ENCODE peak calls at places on chromosomes 13 and 19, in four cellular contexts. One of them, this sample, is unnamed.

GRCh38 chr19:12346896-12347295 is 13.5 kb upstream of the ZNF563 start:
- DNase-seq in heart right ventricle: no peak
- DNase-seq in astrocyte: no peak
- DNase-seq in lung: no peak
- DNase-seq in this sample: no peak

GRCh38 chr13:32164622-32165268 is 133.2 kb downstream of the FRY start:
- DNase-seq in astrocyte: peak; percentile 48
- DNase-seq in lung: peak; percentile 36
- DNase-seq in heart right ventricle: no peak
- DNase-seq in this sample: no peak

GRCh38 chr19:46192990-46193650 is 36.4 kb upstream of the IGFL1 start:
- DNase-seq in astrocyte: peak; percentile 53
- DNase-seq in heart right ventricle: no peak
- DNase-seq in lung: no peak
- DNase-seq in this sample: no peak

GRCh38 chr13:83414393-83414792 is 467.9 kb downstream of the SLITRK1 start:
- DNase-seq in lung: no peak
- DNase-seq in heart right ventricle: no peak
- DNase-seq in astrocyte: no peak
- DNase-seq in this sample: no peak

GRCh38 chr13:70905035-70905434 is 796.8 kb upstream of the KLHL1 start:
- DNase-seq in astrocyte: no peak
- DNase-seq in lung: no peak
- DNase-seq in heart right ventricle: no peak
- DNase-seq in this sample: no peak

GRCh38 chr19:12788682-12789097 is 2.6 kb upstream of the JUNB start:
- DNase-seq in astrocyte: no peak
- DNase-seq in lung: peak; percentile 74
- DNase-seq in heart right ventricle: peak; percentile 84
- DNase-seq in this sample: peak; percentile 66

GRCh38 chr13:46134961-46135522 is 30.2 kb upstream of the CPB2 start:
- DNase-seq in lung: no peak
- DNase-seq in astrocyte: peak; percentile 18
- DNase-seq in heart right ventricle: no peak
- DNase-seq in this sample: no peak

GRCh38 chr13:78045916-78046315 is 127.3 kb upstream of the EDNRB start:
- DNase-seq in heart right ventricle: no peak
- DNase-seq in lung: no peak
- DNase-seq in astrocyte: no peak
- DNase-seq in this sample: no peak

GRCh38 chr13:43303040-43303729 is 279.8 kb downstream of the DNAJC15 start:
- DNase-seq in astrocyte: peak; percentile 42
- DNase-seq in heart right ventricle: peak; percentile 57
- DNase-seq in lung: peak; percentile 34
- DNase-seq in this sample: peak; percentile 57

GRCh38 chr13:61695147-61695546 is 279.5 kb upstream of the PCDH20 start:
- DNase-seq in heart right ventricle: no peak
- DNase-seq in astrocyte: peak; percentile 1
- DNase-seq in lung: no peak
- DNase-seq in this sample: no peak

GRCh38 chr19:5691205-5691929 is 1.3 kb downstream of the RPL36 start:
- DNase-seq in lung: no peak
- DNase-seq in heart right ventricle: peak; percentile 70
- DNase-seq in astrocyte: peak; percentile 30
- DNase-seq in this sample: no peak

GRCh38 chr19:55341191-55342043 is 1.7 kb downstream of the KMT5C start:
- DNase-seq in astrocyte: peak; percentile 23
- DNase-seq in heart right ventricle: peak; percentile 68
- DNase-seq in lung: peak; percentile 60
- DNase-seq in this sample: peak; percentile 41

GRCh38 chr13:72527333-72527732 is 200.1 kb downstream of the MZT1 start:
- DNase-seq in astrocyte: no peak
- DNase-seq in heart right ventricle: no peak
- DNase-seq in lung: no peak
- DNase-seq in this sample: no peak

GRCh38 chr19:1452802-1453524 is 3.0 kb downstream of the APC2 start:
- DNase-seq in lung: no peak
- DNase-seq in heart right ventricle: no peak
- DNase-seq in astrocyte: no peak
- DNase-seq in this sample: no peak

GRCh38 chr19:44447864-44448674 is at the start of gene ZNF229:
- DNase-seq in lung: peak; percentile 81
- DNase-seq in heart right ventricle: peak; percentile 86
- DNase-seq in astrocyte: peak; percentile 97
- DNase-seq in this sample: peak; percentile 54

GRCh38 chr13:33150146-33150545 is 133.9 kb downstream of the KL start:
- DNase-seq in heart right ventricle: no peak
- DNase-seq in astrocyte: no peak
- DNase-seq in lung: no peak
- DNase-seq in this sample: no peak

GRCh38 chr13:40580566-40581276 is 85.7 kb downstream of the FOXO1 start:
- DNase-seq in heart right ventricle: no peak
- DNase-seq in astrocyte: no peak
- DNase-seq in lung: no peak
- DNase-seq in this sample: no peak

GRCh38 chr13:42876810-42877550 is 95.6 kb downstream of the FAM216B start:
- DNase-seq in lung: no peak
- DNase-seq in heart right ventricle: no peak
- DNase-seq in astrocyte: peak; percentile 72
- DNase-seq in this sample: no peak

GRCh38 chr13:96053003-96053703 is at the start of gene UGGT2:
- DNase-seq in astrocyte: peak; percentile 87
- DNase-seq in heart right ventricle: peak; percentile 97
- DNase-seq in lung: peak; percentile 94
- DNase-seq in this sample: peak; percentile 93

GRCh38 chr19:15263361-15263985 is 31.2 kb upstream of the EPHX3 start:
- DNase-seq in astrocyte: no peak
- DNase-seq in lung: no peak
- DNase-seq in heart right ventricle: no peak
- DNase-seq in this sample: no peak

GRCh38 chr19:45999653-46000121 is 4.4 kb downstream of the CCDC61 start:
- DNase-seq in lung: no peak
- DNase-seq in heart right ventricle: no peak
- DNase-seq in astrocyte: no peak
- DNase-seq in this sample: peak; percentile 58

GRCh38 chr13:80962855-80963254 is 621.9 kb upstream of the SPRY2 start:
- DNase-seq in astrocyte: no peak
- DNase-seq in heart right ventricle: no peak
- DNase-seq in lung: no peak
- DNase-seq in this sample: no peak

GRCh38 chr19:15241259-15241658 is 9.0 kb upstream of the EPHX3 start:
- DNase-seq in astrocyte: no peak
- DNase-seq in heart right ventricle: no peak
- DNase-seq in lung: no peak
- DNase-seq in this sample: no peak

GRCh38 chr19:30570194-30570593 is 198.0 kb downstream of the ZNF536 start:
- DNase-seq in astrocyte: no peak
- DNase-seq in lung: no peak
- DNase-seq in heart right ventricle: no peak
- DNase-seq in this sample: no peak

GRCh38 chr19:13640611-13641010 is 123.7 kb upstream of the MRI1 start:
- DNase-seq in astrocyte: no peak
- DNase-seq in heart right ventricle: no peak
- DNase-seq in lung: no peak
- DNase-seq in this sample: no peak

GRCh38 chr19:13262450-13262849 is 112.2 kb downstream of the IER2 start:
- DNase-seq in heart right ventricle: no peak
- DNase-seq in lung: no peak
- DNase-seq in astrocyte: peak; percentile 21
- DNase-seq in this sample: no peak

GRCh38 chr19:46610851-46611770 is 10.0 kb downstream of the CALM3 start:
- DNase-seq in heart right ventricle: no peak
- DNase-seq in lung: no peak
- DNase-seq in astrocyte: peak; percentile 66
- DNase-seq in this sample: no peak

GRCh38 chr13:44436589-44437337 is 63.1 kb downstream of the SERP2 start:
- DNase-seq in heart right ventricle: peak; percentile 95
- DNase-seq in lung: peak; percentile 92
- DNase-seq in astrocyte: peak; percentile 86
- DNase-seq in this sample: peak; percentile 63

GRCh38 chr13:40796649-40797048 is 7.2 kb downstream of the SLC25A15 start:
- DNase-seq in heart right ventricle: no peak
- DNase-seq in lung: no peak
- DNase-seq in astrocyte: no peak
- DNase-seq in this sample: no peak

GRCh38 chr13:39892731-39893293 is 237.3 kb downstream of the COG6 start:
- DNase-seq in lung: no peak
- DNase-seq in heart right ventricle: peak; percentile 21
- DNase-seq in astrocyte: no peak
- DNase-seq in this sample: no peak

DNA sequence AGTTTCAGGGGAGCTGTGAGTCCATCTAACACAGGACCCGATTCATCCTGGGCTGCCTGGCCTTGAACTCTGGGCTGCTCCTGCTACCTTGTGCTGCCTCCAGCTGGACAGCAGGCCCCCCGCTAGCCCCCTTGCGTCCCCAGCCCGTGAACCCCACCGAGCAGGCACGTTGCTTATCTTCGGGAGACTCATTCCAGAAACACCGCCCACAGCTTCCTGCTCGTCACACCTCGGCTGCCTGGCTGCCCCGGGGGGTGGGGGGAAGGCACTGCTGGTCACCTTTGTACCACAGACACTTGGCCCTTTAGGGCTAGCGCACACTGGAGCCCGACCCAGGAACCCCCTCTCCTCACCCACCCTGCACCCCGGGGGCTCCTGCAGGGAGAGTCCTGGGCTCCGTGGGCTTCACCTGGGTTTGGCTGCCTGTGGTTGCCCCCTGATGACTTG is 48.1 kb downstream of the CRTC1 start:
- DNase-seq in astrocyte: peak; percentile 26
- DNase-seq in heart right ventricle: no peak
- DNase-seq in lung: no peak
- DNase-seq in this sample: no peak
- H3K27ac ChIP-seq in astrocyte: no peak overlapping the region
- H3K27ac ChIP-seq in heart right ventricle: no peak overlapping the region
- H3K27ac ChIP-seq in lung: no peak overlapping the region
- H3K27ac ChIP-seq in this sample: no peak overlapping the region

DNA sequence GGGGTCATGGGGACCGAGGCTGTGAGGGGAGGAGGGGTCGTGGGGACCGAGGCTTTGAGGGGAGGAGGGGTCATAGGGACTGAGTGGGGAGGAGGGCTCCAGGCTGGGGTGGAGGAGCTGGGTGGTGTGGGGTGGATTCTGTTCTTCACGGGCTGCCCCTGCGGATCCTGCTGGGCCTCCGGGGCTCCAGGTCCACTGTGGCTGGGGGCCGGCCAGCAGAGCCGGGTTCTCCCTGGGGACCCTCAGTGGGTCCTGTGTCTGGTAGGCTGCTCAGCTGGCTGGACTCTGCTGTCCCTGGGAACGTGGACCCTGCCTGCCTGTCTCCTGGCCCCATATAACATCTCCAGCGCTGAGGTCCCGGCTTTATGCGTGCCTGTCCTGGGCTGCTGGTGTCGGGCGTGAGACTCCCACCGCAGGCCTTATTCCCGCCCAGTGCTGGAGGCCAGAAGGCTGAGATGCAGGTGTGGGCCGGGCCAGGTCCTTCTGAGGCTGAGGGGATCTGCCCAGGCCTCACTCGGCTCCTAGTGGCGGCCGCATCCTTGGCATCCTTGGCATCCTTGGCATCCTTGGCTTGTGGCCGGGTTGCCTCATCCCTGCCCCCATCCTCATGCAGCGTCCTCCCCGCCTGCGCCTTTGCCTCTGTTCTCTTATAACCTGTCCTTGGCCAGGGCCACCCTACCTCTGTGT is 19.8 kb upstream of the GNA15 start:
- DNase-seq in lung: no peak
- DNase-seq in astrocyte: no peak
- DNase-seq in heart right ventricle: no peak
- DNase-seq in this sample: no peak
- H3K27ac ChIP-seq in lung: no peak overlapping the region
- H3K27ac ChIP-seq in astrocyte: no peak overlapping the region
- H3K27ac ChIP-seq in heart right ventricle: no peak overlapping the region
- H3K27ac ChIP-seq in this sample: no peak overlapping the region

GRCh38 chr13:20424959-20425358 is 100.7 kb downstream of the CRYL1 start:
- DNase-seq in astrocyte: peak; percentile 98
- DNase-seq in heart right ventricle: no peak
- DNase-seq in lung: no peak
- DNase-seq in this sample: no peak
- H3K27ac ChIP-seq in astrocyte: no peak overlapping the region
- H3K27ac ChIP-seq in heart right ventricle: no peak overlapping the region
- H3K27ac ChIP-seq in lung: no peak overlapping the region
- H3K27ac ChIP-seq in this sample: peak overlapping the region; percentile 26

GRCh38 chr19:50500060-50500752 is 10.8 kb downstream of the JOSD2 start:
- DNase-seq in heart right ventricle: peak; percentile 81
- DNase-seq in lung: no peak
- DNase-seq in astrocyte: no peak
- DNase-seq in this sample: no peak
- H3K27ac ChIP-seq in heart right ventricle: peak overlapping the region; percentile 89
- H3K27ac ChIP-seq in lung: peak overlapping the region; percentile 97
- H3K27ac ChIP-seq in astrocyte: no peak overlapping the region
- H3K27ac ChIP-seq in this sample: peak overlapping the region; percentile 78

GRCh38 chr19:9538183-9539058 is at the start of gene ZNF426:
- DNase-seq in astrocyte: peak; percentile 87
- DNase-seq in heart right ventricle: peak; percentile 87
- DNase-seq in lung: peak; percentile 89
- DNase-seq in this sample: peak; percentile 76
- H3K27ac ChIP-seq in astrocyte: peak within 1 kb of the TSS; percentile 92
- H3K27ac ChIP-seq in heart right ventricle: peak within 1 kb of the TSS; percentile 95
- H3K27ac ChIP-seq in lung: peak within 1 kb of the TSS; percentile 96
- H3K27ac ChIP-seq in this sample: peak within 1 kb of the TSS; percentile 93

DNA sequence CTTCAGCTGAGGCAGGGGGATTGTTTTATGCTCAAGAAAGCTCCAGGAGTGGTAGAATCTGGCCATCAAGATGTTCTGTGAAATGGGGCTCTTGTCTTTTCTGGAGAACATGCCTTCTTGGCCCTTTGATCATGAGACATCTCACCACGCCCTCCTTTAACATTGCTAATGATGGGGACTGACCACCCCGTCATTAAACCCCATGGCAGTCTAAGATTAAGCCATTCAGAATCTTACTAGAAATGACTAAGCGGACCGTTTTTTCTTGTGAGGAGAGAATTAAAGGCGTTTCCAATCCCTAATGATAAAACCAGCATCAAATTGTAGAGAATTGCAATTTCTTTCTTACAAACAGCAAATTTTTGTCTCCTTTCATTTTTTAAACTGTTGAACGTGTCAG is 89.4 kb downstream of the COL4A2 start:
- DNase-seq in heart right ventricle: no peak
- DNase-seq in astrocyte: no peak
- DNase-seq in lung: no peak
- DNase-seq in this sample: no peak
- H3K27ac ChIP-seq in heart right ventricle: peak overlapping the region; percentile 80
- H3K27ac ChIP-seq in astrocyte: peak overlapping the region; percentile 98
- H3K27ac ChIP-seq in lung: peak overlapping the region; percentile 87
- H3K27ac ChIP-seq in this sample: no peak overlapping the region

This sample was measured in substantia nigra.